ENCODE peak calls at places on chromosomes 12 and 14, in seven cellular contexts. C is heart right ventricle, M is body of pancreas, L is tibial nerve, X is adrenal gland, W is AG10803, K is psoas muscle. I is an unnamed sample.

GRCh38 chr12:42477931-42478330 is 111.6 kb downstream of the PRICKLE1 start:
- DNase-seq in C (no peak), M (no peak), L (no peak), X (no peak), W (peak), K (no peak), I (peak)

GRCh38 chr14:65101631-65102440 is 481 bp downstream of the MAX start:
- DNase-seq in C (peak), M (peak), L (no peak), X (peak), W (no peak), K (no peak), I (no peak)

GRCh38 chr12:44697489-44697888 is 178.6 kb downstream of the NELL2 start:
- DNase-seq in C (no peak), M (no peak), L (no peak), X (no peak), W (no peak), K (no peak), I (no peak)

GRCh38 chr14:95409472-95410307 is 90.0 kb upstream of the CLMN start:
- DNase-seq in C (no peak), M (no peak), L (no peak), X (no peak), W (no peak), K (no peak), I (no peak)

GRCh38 chr12:95316798-95317197 is 99.2 kb downstream of the VEZT start:
- DNase-seq in C (no peak), M (no peak), L (no peak), X (no peak), W (no peak), K (no peak), I (no peak)

GRCh38 chr12:124581792-124582424 is 14.5 kb upstream of the NCOR2 start:
- DNase-seq in C (peak), M (no peak), L (no peak), X (no peak), W (no peak), K (no peak), I (no peak)

GRCh38 chr12:10214131-10214876 is 1.6 kb downstream of the GABARAPL1 start:
- DNase-seq in C (no peak), M (no peak), L (no peak), X (no peak), W (peak), K (no peak), I (peak)

GRCh38 chr12:2924019-2924418 is 33.3 kb downstream of the TULP3 start:
- DNase-seq in C (no peak), M (no peak), L (no peak), X (no peak), W (peak), K (no peak), I (peak)

GRCh38 chr12:47249719-47250506 is 170.2 kb upstream of the AMIGO2 start:
- DNase-seq in C (no peak), M (peak), L (no peak), X (no peak), W (no peak), K (no peak), I (no peak)

GRCh38 chr12:32926356-32926755 is 29.8 kb upstream of the PKP2 start:
- DNase-seq in C (no peak), M (no peak), L (no peak), X (no peak), W (no peak), K (no peak), I (no peak)

GRCh38 chr12:28975564-28976340 is 173.3 kb upstream of the FAR2 start:
- DNase-seq in C (no peak), M (no peak), L (no peak), X (no peak), W (no peak), K (no peak), I (no peak)

GRCh38 chr14:63470877-63471565 is 72.2 kb downstream of the PPP2R5E start:
- DNase-seq in C (no peak), M (no peak), L (no peak), X (no peak), W (peak), K (no peak), I (peak)

GRCh38 chr14:35342160-35343010 is 50.2 kb downstream of the PSMA6 start:
- DNase-seq in C (peak), M (peak), L (no peak), X (peak), W (peak), K (peak), I (peak)

DNA sequence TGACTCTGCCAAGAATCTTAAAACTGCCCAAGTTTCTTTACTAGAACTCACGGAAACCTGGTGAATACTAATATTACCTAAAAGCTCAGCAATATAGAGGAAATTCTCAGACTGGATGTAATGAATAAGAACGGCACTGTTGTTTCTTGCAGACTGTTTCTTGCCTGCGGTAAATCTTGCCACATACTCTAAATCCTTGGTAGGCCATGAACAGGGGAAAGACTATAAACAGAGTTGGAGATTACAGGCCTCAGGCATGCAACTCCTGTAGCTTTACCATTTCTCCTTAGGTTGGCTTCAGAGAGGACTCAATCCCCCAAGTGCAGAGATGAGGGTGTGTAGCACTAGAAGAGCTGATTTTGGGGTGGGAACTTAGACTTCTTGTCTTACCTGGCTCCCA is 1.1 kb downstream of the ALDH6A1 start:
- DNase-seq in C (no peak), M (no peak), L (no peak), X (no peak), W (peak), K (no peak), I (no peak)
- H3K4me3 ChIP-seq in C (peak), M (no peak), L (peak), X (peak), W (peak), K (peak), I (peak)

GRCh38 chr12:94145231-94145979 is 3.0 kb upstream of the PLXNC1 start:
- DNase-seq in C (no peak), M (no peak), L (no peak), X (no peak), W (peak), K (no peak), I (peak)
- TF ChIP-seq CTCF in C (peak), M (no peak), L (peak), X (peak), W (peak), K (peak), I (peak)

GRCh38 chr14:94040247-94040646 is 14.1 kb downstream of the OTUB2 start:
- DNase-seq in C (no peak), M (no peak), L (no peak), X (no peak), W (no peak), K (no peak), I (no peak)

GRCh38 chr14:94037954-94038353 is 11.8 kb downstream of the OTUB2 start:
- DNase-seq in C (no peak), M (no peak), L (no peak), X (no peak), W (no peak), K (no peak), I (no peak)

GRCh38 chr14:94038921-94039629 is 12.9 kb downstream of the OTUB2 start:
- DNase-seq in C (no peak), M (no peak), L (no peak), X (no peak), W (no peak), K (no peak), I (no peak)

GRCh38 chr14:94038510-94038909 is 12.4 kb downstream of the OTUB2 start:
- DNase-seq in C (no peak), M (no peak), L (no peak), X (no peak), W (no peak), K (no peak), I (no peak)

DNA sequence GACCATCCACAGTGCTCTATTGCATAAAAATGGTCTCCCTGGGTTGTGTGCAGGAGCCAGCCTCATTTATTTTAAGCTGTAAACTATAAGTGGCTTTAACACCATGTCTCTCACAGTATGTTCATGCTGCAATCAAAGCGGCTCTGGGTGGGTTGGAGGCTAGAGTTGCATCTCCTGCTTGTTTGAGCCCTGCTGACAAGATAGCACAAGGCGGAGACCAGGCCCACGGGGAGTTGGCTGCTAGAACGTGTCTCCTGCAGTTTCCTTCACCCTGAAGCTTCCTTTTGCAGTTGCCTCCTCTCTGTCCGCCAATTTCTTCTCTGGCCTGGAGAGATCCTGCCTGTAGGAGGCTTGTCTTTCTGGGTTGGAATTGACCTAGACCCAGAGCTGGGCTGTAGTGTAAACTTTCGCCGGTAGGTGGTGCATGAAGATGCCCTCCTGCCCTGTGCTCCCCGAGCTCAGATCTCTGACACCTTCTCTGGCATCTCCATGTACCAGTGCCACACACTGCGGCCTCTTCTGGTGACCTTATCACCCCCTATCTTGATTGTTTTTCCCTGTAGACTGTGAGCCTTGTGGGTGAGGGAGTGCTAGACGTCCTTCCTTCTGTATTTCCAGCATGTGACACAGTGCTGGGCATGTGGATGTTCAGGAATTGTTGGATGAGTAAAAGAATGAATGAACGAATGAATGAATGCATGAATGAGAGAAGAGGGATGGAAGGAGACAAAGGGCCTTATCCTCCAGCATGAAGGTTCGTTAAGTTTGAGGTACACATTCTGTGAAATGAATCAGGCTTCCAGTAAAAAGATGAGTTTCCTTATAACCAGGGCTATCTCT is 10.4 kb downstream of the OTUB2 start:
- DNase-seq in C (peak), M (peak), L (peak), X (peak), W (peak), K (peak), I (peak)
- H3K4me3 ChIP-seq in C (no peak), M (no peak), L (no peak), X (no peak), W (no peak), K (no peak), I (no peak)

GRCh38 chr12:13900718-13901117 is 80.7 kb downstream of the GRIN2B start:
- DNase-seq in C (no peak), M (no peak), L (no peak), X (no peak), W (no peak), K (no peak), I (no peak)

GRCh38 chr12:13905795-13906194 is 75.6 kb downstream of the GRIN2B start:
- DNase-seq in C (no peak), M (no peak), L (no peak), X (no peak), W (no peak), K (no peak), I (no peak)
- TF ChIP-seq CTCF in C (no peak), M (no peak), L (no peak), X (no peak), W (no peak), K (no peak), I (no peak)

DNA sequence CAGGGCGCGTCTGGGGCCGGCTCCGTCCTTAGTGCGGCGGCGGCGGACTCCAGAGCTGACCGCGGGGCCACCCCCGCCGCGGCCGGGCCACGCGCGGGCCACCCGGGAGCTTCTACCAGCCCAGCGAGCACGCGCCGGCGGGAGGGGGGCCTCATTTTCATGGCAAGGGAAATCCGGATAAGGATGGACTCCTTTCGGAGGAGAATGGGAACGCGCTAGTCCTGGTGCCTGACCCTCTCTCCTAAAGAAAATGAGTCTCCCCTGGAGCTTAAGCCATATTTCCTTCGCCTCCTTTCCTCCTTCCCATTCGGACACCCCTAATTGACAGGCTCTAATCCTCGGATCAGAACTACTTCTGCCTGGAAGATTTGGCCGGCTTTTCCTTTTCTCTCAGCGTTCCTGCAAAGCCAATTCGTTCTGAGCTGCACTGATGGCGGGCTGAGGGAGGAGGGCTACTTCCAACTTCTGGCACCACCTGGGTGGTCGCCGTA is 81.8 kb upstream of the HMGA2 start:
- DNase-seq in C (peak), M (no peak), L (no peak), X (no peak), W (peak), K (no peak), I (peak)
- H3K4me3 ChIP-seq in C (peak), M (no peak), L (peak), X (peak), W (peak), K (peak), I (peak)

DNA sequence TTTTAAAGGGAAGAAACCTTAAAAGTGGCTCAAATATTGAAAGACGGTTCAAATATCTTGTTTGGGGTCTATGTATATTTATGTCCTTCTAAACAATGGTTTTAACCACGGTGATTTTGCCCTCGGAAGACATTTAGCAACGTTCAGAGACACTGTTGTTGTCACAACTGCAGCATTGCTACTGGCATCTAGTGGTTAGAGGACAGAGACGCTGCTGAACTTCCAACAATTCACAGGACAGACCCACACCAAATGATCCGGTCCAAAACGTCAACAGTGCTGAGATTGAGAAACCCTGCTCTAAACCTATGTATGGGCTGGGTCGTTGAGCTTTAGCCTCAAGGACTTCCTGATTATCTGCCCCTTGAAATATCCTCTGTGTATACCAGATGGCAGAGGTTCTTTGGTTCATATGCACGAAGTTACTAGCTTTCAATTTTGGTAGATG is 1.7 kb downstream of the ANGEL1 start:
- DNase-seq in C (no peak), M (peak), L (no peak), X (peak), W (peak), K (no peak), I (peak)
- TF ChIP-seq CTCF in C (peak), M (no peak), L (peak), X (peak), W (peak), K (no peak), I (peak)

DNA sequence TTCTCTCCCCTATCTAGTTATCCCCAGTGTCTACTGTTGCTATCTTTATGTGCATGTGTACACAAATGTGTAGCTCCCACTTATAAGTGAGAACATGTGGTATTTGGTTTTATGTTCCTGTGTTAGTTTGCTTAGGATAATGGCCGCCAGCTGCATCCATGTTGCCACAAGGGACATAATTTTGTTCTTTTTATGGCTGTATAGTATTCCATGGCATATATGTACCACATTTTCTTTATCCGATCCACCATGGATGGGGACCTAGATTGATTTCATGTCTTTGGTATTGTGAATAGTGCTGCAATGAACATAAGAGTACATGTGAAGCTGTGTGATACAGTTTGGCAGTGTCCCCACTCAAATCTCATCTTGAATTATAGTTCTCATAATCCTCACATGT is 218.1 kb downstream of the KSR2 start:
- DNase-seq in C (no peak), M (no peak), L (no peak), X (no peak), W (no peak), K (no peak), I (no peak)
- H3K4me3 ChIP-seq in C (no peak), M (no peak), L (no peak), X (no peak), W (no peak), K (no peak), I (no peak)

DNA sequence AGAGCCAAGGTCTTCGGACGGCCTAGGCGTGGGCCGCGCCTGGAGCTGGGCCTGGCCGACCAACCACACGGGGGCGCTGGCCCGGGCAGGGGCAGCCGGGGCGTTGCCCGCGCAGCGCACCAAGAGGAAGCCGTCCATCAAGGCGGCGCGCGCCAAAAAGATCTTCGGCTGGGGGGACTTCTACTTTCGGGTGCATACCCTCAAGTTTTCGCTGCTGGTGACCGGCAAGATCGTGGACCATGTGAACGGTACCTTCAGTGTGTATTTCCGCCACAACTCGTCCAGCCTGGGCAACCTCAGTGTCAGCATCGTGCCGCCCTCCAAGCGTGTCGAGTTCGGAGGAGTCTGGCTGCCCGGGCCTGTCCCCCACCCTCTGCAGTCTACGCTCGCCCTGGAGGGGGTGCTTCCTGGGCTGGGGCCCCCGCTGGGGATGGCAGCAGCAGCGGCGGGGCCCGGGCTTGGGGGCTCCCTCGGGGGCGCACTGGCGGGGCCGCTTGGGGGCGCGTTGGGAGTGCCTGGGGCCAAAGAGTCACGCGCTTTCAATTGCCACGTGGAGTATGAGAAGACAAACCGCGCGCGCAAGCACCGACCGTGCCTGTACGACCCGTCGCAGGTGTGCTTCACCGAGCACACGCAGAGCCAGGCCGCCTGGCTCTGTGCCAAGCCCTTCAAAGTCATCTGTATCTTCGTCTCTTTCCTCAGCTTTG is 4.4 kb upstream of the SHMT2 start:
- DNase-seq in C (peak), M (peak), L (no peak), X (no peak), W (no peak), K (no peak), I (no peak)
- TF ChIP-seq CTCF in C (peak), M (peak), L (peak), X (peak), W (peak), K (peak), I (no peak)

DNA sequence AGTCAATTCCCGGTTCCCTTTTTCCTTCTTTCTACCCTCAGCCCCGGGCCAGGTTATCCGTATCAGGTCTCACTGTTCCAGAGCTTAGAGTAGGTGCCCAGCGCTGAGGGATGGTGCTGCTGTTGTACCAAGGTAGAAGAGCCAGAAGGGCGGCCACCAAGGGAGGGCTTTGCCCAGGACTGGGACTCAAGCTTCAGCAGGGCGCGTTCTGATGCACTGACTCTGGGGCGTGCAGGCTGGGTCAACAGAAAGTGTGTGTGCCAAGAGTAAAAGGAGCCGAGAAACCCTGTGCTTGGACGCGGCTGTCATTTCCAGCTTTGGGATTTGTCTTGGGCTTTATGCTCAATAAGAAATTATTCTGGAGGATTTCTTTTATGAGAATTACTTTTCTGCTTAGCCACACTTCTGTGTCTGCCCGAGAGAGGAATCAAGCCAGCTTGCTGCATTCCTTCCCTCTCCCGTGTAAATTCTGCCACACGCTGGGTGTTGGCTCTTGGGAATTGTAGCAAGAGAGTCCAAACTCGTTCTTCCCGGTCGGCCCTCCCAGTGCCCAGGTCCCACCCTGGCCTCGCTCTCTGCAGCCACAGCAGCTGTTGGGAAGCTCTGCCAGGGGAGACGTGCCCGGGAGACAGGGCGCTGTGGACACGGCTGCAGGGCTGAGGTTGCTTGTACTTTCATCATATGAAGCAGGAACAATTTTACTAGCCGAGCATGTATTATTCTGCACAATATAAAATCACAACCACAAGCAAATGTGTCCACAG is 98.0 kb downstream of the FBXL14 start:
- DNase-seq in C (no peak), M (peak), L (no peak), X (peak), W (peak), K (peak), I (no peak)
- H3K4me3 ChIP-seq in C (no peak), M (no peak), L (no peak), X (no peak), W (peak), K (peak), I (no peak)

I was measured in fibroblast of mammary gland.